ENCODE peak calls at places on chromosome 22, in four cellular contexts. S is GM12865, F is mesenchymal stem cell, U is nucleus accumbens. Z is an unnamed sample.

GRCh38 chr22:17098379-17098819 is 13.6 kb downstream of the IL17RA start:
- DNase-seq in S (peak), F (no peak), U (no peak), Z (peak)

GRCh38 chr22:37366601-37367000 is 60.7 kb downstream of the ELFN2 start:
- DNase-seq in F (no peak), S (no peak), U (no peak), Z (no peak)

GRCh38 chr22:38202437-38203089 is 769 bp downstream of the MAFF start:
- DNase-seq in U (peak), F (peak), S (peak), Z (peak)

GRCh38 chr22:25970996-25971811 is 198.1 kb upstream of the SEZ6L start:
- DNase-seq in F (no peak), U (no peak), S (peak), Z (no peak)

GRCh38 chr22:50201191-50202129 is 649 bp downstream of the SELENOO start:
- DNase-seq in U (no peak), F (no peak), S (peak), Z (peak)

GRCh38 chr22:50444663-50445062 is 30.2 kb downstream of the SBF1 start:
- DNase-seq in S (no peak), U (no peak), F (peak), Z (peak)

GRCh38 chr22:27003301-27003700 is 345.9 kb downstream of the MIAT start:
- DNase-seq in S (no peak), F (no peak), U (no peak), Z (no peak)

GRCh38 chr22:25070870-25071465 is 118.5 kb downstream of the KIAA1671 start:
- DNase-seq in U (no peak), S (peak), F (peak), Z (peak)

GRCh38 chr22:46008836-46009596 is 32.1 kb upstream of the WNT7B start:
- DNase-seq in S (no peak), F (no peak), U (no peak), Z (no peak)

GRCh38 chr22:17802822-17803221 is 28.6 kb upstream of the BID start:
- DNase-seq in F (no peak), S (no peak), U (no peak), Z (no peak)

GRCh38 chr22:41481131-41481830 is 12.4 kb downstream of the ACO2 start:
- DNase-seq in F (no peak), U (no peak), S (no peak), Z (no peak)

GRCh38 chr22:50673231-50674126 is 856 bp downstream of the SHANK3 start:
- DNase-seq in S (no peak), F (no peak), U (no peak), Z (no peak)

GRCh38 chr22:27108425-27109114 is 451.2 kb downstream of the MIAT start:
- DNase-seq in F (no peak), U (no peak), S (no peak), Z (peak)

GRCh38 chr22:49930596-49931412 is 12.4 kb downstream of the CRELD2 start:
- DNase-seq in S (peak), F (peak), U (peak), Z (peak)

GRCh38 chr22:42269407-42270177 is 861 bp downstream of the TCF20 start:
- DNase-seq in U (no peak), S (peak), F (peak), Z (peak)

GRCh38 chr22:42770941-42771647 is 50.4 kb upstream of the A4GALT start:
- DNase-seq in U (no peak), F (no peak), S (no peak), Z (no peak)

GRCh38 chr22:26416670-26417270 is 12.3 kb upstream of the ASPHD2 start:
- DNase-seq in F (peak), U (no peak), S (no peak), Z (peak)

GRCh38 chr22:39984750-39985149 is 10.0 kb upstream of the FAM83F start:
- DNase-seq in F (no peak), U (no peak), S (no peak), Z (no peak)

GRCh38 chr22:41831383-41831782 is 1.5 kb upstream of the SREBF2 start:
- DNase-seq in U (no peak), S (peak), F (peak), Z (no peak)

GRCh38 chr22:35409783-35410662 is 10.1 kb downstream of the MCM5 start:
- DNase-seq in F (no peak), S (peak), U (no peak), Z (no peak)

GRCh38 chr22:29369460-29369859 is 18.9 kb downstream of the AP1B1 start:
- DNase-seq in S (no peak), F (peak), U (peak), Z (peak)

GRCh38 chr22:31561238-31561887 is 65.0 kb downstream of the SFI1 start:
- DNase-seq in S (peak), F (peak), U (peak), Z (peak)

GRCh38 chr22:34950480-34950879 is 115.5 kb upstream of the ISX start:
- DNase-seq in F (no peak), U (no peak), S (no peak), Z (no peak)

Z was measured in fibroblast of villous mesenchyme.